ENCODE peak calls at places on chromosomes 4 and X, in six cellular contexts. Q, F, R, D, M and Y are unnamed samples.

GRCh38 chr4:119209586-119209985 is 2.9 kb upstream of the USP53 start:
- DNase-seq in M (no peak), D (peak), R (no peak), Q (no peak), F (no peak), Y (no peak)

GRCh38 chrX:47311857-47312774 is 58.3 kb upstream of the ZNF157 start:
- DNase-seq in D (peak), R (peak), Q (no peak), F (no peak), M (peak), Y (peak)

GRCh38 chr4:31081375-31081774 is 361.2 kb downstream of the PCDH7 start:
- DNase-seq in Q (no peak), D (peak), R (no peak), M (no peak), F (no peak), Y (no peak)

GRCh38 chrX:139892512-139892911 is 40.3 kb downstream of the ATP11C start:
- DNase-seq in F (no peak), R (no peak), D (no peak), M (no peak), Q (no peak), Y (no peak)

GRCh38 chr4:112905728-112906127 is 143.7 kb upstream of the ANK2 start:
- DNase-seq in Q (no peak), D (no peak), R (no peak), M (no peak), F (no peak), Y (no peak)

GRCh38 chr4:140612356-140612755 is 43.6 kb upstream of the UCP1 start:
- DNase-seq in Q (no peak), D (no peak), R (no peak), M (no peak), F (no peak), Y (no peak)

GRCh38 chr4:94813221-94813620 is 55.5 kb downstream of the BMPR1B start:
- DNase-seq in M (no peak), Q (no peak), D (no peak), R (no peak), F (no peak), Y (no peak)

GRCh38 chr4:56705870-56706400 is 24.8 kb upstream of the HOPX start:
- DNase-seq in M (no peak), F (no peak), D (no peak), R (no peak), Q (no peak), Y (no peak)

GRCh38 chr4:108702960-108703359 is 52.6 kb downstream of the OSTC start:
- DNase-seq in Q (no peak), M (no peak), F (no peak), R (no peak), D (no peak), Y (no peak)